ENCODE peak calls at places on chromosomes 4 and X, in five cellular contexts. One of them, this sample, is unnamed.
A peak's percentile ranks its signal among the peaks of the same experiment; 100 is the strongest.

GRCh38 chr4:166941629-166942028 is 292.7 kb downstream of the SPOCK3 start:
- DNase-seq in AG04450: no peak
- DNase-seq in breast epithelium: no peak
- DNase-seq in stimulated activated CD4-positive, alpha-beta T cell treated with anti-CD3 and anti-CD28 coated beads, Interleukin-15, amount 100 ng/mL, for 1 hour: no peak
- DNase-seq in PC-3: peak; percentile 89
- DNase-seq in this sample: no peak

GRCh38 chrX:118943102-118943501 is 31.3 kb upstream of the LONRF3 start:
- DNase-seq in AG04450: no peak
- DNase-seq in breast epithelium: no peak
- DNase-seq in stimulated activated CD4-positive, alpha-beta T cell treated with anti-CD3 and anti-CD28 coated beads, Interleukin-15, amount 100 ng/mL, for 1 hour: no peak
- DNase-seq in PC-3: no peak
- DNase-seq in this sample: no peak

GRCh38 chrX:48770296-48770695 is 8.7 kb downstream of the GLOD5 start:
- DNase-seq in AG04450: no peak
- DNase-seq in breast epithelium: no peak
- DNase-seq in stimulated activated CD4-positive, alpha-beta T cell treated with anti-CD3 and anti-CD28 coated beads, Interleukin-15, amount 100 ng/mL, for 1 hour: no peak
- DNase-seq in PC-3: no peak
- DNase-seq in this sample: no peak

GRCh38 chr4:18397681-18398080 is 376.1 kb upstream of the LCORL start:
- DNase-seq in AG04450: no peak
- DNase-seq in breast epithelium: no peak
- DNase-seq in stimulated activated CD4-positive, alpha-beta T cell treated with anti-CD3 and anti-CD28 coated beads, Interleukin-15, amount 100 ng/mL, for 1 hour: no peak
- DNase-seq in PC-3: no peak
- DNase-seq in this sample: no peak

GRCh38 chr4:185194924-185195632 is 8.7 kb downstream of the CFAP97 start:
- DNase-seq in AG04450: no peak
- DNase-seq in breast epithelium: no peak
- DNase-seq in stimulated activated CD4-positive, alpha-beta T cell treated with anti-CD3 and anti-CD28 coated beads, Interleukin-15, amount 100 ng/mL, for 1 hour: no peak
- DNase-seq in PC-3: no peak
- DNase-seq in this sample: no peak

GRCh38 chr4:161714022-161714751 is 449.6 kb downstream of the FSTL5 start:
- DNase-seq in AG04450: peak; percentile 66
- DNase-seq in breast epithelium: no peak
- DNase-seq in stimulated activated CD4-positive, alpha-beta T cell treated with anti-CD3 and anti-CD28 coated beads, Interleukin-15, amount 100 ng/mL, for 1 hour: no peak
- DNase-seq in PC-3: peak; percentile 77
- DNase-seq in this sample: no peak

GRCh38 chr4:41258783-41259182 is 2.1 kb downstream of the UCHL1 start:
- DNase-seq in AG04450: peak; percentile 53
- DNase-seq in breast epithelium: no peak
- DNase-seq in stimulated activated CD4-positive, alpha-beta T cell treated with anti-CD3 and anti-CD28 coated beads, Interleukin-15, amount 100 ng/mL, for 1 hour: no peak
- DNase-seq in PC-3: peak; percentile 69
- DNase-seq in this sample: no peak

GRCh38 chr4:124060261-124060918 is 652.1 kb downstream of the ANKRD50 start:
- DNase-seq in AG04450: no peak
- DNase-seq in breast epithelium: no peak
- DNase-seq in stimulated activated CD4-positive, alpha-beta T cell treated with anti-CD3 and anti-CD28 coated beads, Interleukin-15, amount 100 ng/mL, for 1 hour: no peak
- DNase-seq in PC-3: peak; percentile 64
- DNase-seq in this sample: peak; percentile 85

GRCh38 chr4:48483777-48484493 is 792 bp downstream of the SLC10A4 start:
- DNase-seq in AG04450: no peak
- DNase-seq in breast epithelium: no peak
- DNase-seq in stimulated activated CD4-positive, alpha-beta T cell treated with anti-CD3 and anti-CD28 coated beads, Interleukin-15, amount 100 ng/mL, for 1 hour: no peak
- DNase-seq in PC-3: no peak
- DNase-seq in this sample: no peak

This sample was measured in lower leg skin.